ENCODE peak calls at places on chromosome 18, in ten cellular contexts. C is lung microvascular endothelial cell, N is AG08396, V is brain microvascular endothelial cell, G is hypothalamus, D is AG09319, H is NCI-H774, Y is thoracic aorta, W is non-pigmented ciliary epithelial cell, B is iris pigment epithelial cell. O is an unnamed sample.

GRCh38 chr18:23825978-23826405 is 136.7 kb downstream of the LAMA3 start:
- DNase-seq in C (peak), N (peak), V (peak), G (no peak), D (peak), H (no peak), Y (peak), W (peak), B (peak), O (peak)

GRCh38 chr18:42174909-42175308 is 219.9 kb downstream of the PIK3C3 start:
- DNase-seq in C (no peak), N (no peak), V (peak), G (no peak), D (no peak), H (no peak), Y (no peak), W (no peak), B (peak), O (no peak)

GRCh38 chr18:75041586-75041985 is 167.4 kb downstream of the PTGR3 start:
- DNase-seq in C (peak), N (peak), V (peak), G (no peak), D (peak), H (peak), Y (no peak), W (no peak), B (peak), O (no peak)

GRCh38 chr18:2985628-2986027 is 27.3 kb downstream of the LPIN2 start:
- DNase-seq in C (peak), N (no peak), V (no peak), G (no peak), D (no peak), H (no peak), Y (no peak), W (peak), B (peak), O (no peak)

GRCh38 chr18:389658-390357 is 110.7 kb downstream of the COLEC12 start:
- DNase-seq in C (no peak), N (no peak), V (no peak), G (no peak), D (no peak), H (no peak), Y (no peak), W (no peak), B (peak), O (no peak)

GRCh38 chr18:3713166-3713565 is 263.2 kb downstream of the TGIF1 start:
- DNase-seq in C (no peak), N (no peak), V (peak), G (no peak), D (no peak), H (no peak), Y (no peak), W (no peak), B (no peak), O (no peak)

GRCh38 chr18:50805732-50806131 is 14.1 kb downstream of the MRO start:
- DNase-seq in C (no peak), N (no peak), V (no peak), G (no peak), D (no peak), H (no peak), Y (no peak), W (no peak), B (peak), O (no peak)

GRCh38 chr18:79540161-79540913 is 139.3 kb upstream of the CTDP1 start:
- DNase-seq in C (no peak), N (no peak), V (no peak), G (no peak), D (no peak), H (no peak), Y (no peak), W (no peak), B (no peak), O (peak)

GRCh38 chr18:51666717-51667320 is 469.3 kb upstream of the MEX3C start:
- DNase-seq in C (peak), N (no peak), V (peak), G (peak), D (no peak), H (peak), Y (no peak), W (no peak), B (peak), O (peak)

GRCh38 chr18:70553961-70554325 is 265.1 kb downstream of the SOCS6 start:
- DNase-seq in C (no peak), N (no peak), V (no peak), G (no peak), D (no peak), H (no peak), Y (no peak), W (no peak), B (no peak), O (no peak)

GRCh38 chr18:62329676-62330454 is 4.8 kb downstream of the TNFRSF11A start:
- DNase-seq in C (peak), N (peak), V (peak), G (no peak), D (no peak), H (no peak), Y (no peak), W (no peak), B (peak), O (no peak)

GRCh38 chr18:31230495-31230894 is 67.8 kb upstream of the DSC1 start:
- DNase-seq in C (no peak), N (no peak), V (peak), G (no peak), D (no peak), H (no peak), Y (no peak), W (no peak), B (peak), O (no peak)

GRCh38 chr18:44945847-44946490 is 265.3 kb downstream of the SETBP1 start:
- DNase-seq in C (no peak), N (no peak), V (no peak), G (no peak), D (no peak), H (peak), Y (no peak), W (no peak), B (no peak), O (no peak)

GRCh38 chr18:31225668-31226067 is 63.0 kb upstream of the DSC1 start:
- DNase-seq in C (no peak), N (no peak), V (peak), G (no peak), D (no peak), H (peak), Y (no peak), W (peak), B (peak), O (no peak)

GRCh38 chr18:7904529-7904928 is 337.4 kb downstream of the PTPRM start:
- DNase-seq in C (peak), N (peak), V (peak), G (no peak), D (peak), H (no peak), Y (no peak), W (peak), B (peak), O (no peak)

GRCh38 chr18:697771-698170 is 14.7 kb downstream of the ENOSF1 start:
- DNase-seq in C (no peak), N (no peak), V (no peak), G (no peak), D (no peak), H (no peak), Y (no peak), W (no peak), B (no peak), O (no peak)

GRCh38 chr18:41966943-41967342 is 11.9 kb downstream of the PIK3C3 start:
- DNase-seq in C (no peak), N (no peak), V (no peak), G (no peak), D (no peak), H (no peak), Y (no peak), W (no peak), B (peak), O (no peak)

GRCh38 chr18:40371673-40372072 is 1583.4 kb upstream of the PIK3C3 start:
- DNase-seq in C (no peak), N (peak), V (no peak), G (no peak), D (no peak), H (no peak), Y (no peak), W (no peak), B (peak), O (no peak)

GRCh38 chr18:11136241-11136640 is 13.1 kb downstream of the PIEZO2 start:
- DNase-seq in C (no peak), N (no peak), V (peak), G (no peak), D (no peak), H (no peak), Y (no peak), W (no peak), B (no peak), O (no peak)

GRCh38 chr18:75638223-75638596 is 210.7 kb upstream of the SMIM21 start:
- DNase-seq in C (no peak), N (peak), V (peak), G (no peak), D (no peak), H (no peak), Y (no peak), W (no peak), B (peak), O (no peak)

GRCh38 chr18:76336241-76336640 is 158.8 kb downstream of the ZNF516 start:
- DNase-seq in C (no peak), N (no peak), V (no peak), G (no peak), D (no peak), H (peak), Y (no peak), W (no peak), B (no peak), O (no peak)

GRCh38 chr18:69787825-69788547 is 159.7 kb downstream of the CD226 start:
- DNase-seq in C (peak), N (peak), V (peak), G (no peak), D (peak), H (no peak), Y (no peak), W (no peak), B (peak), O (no peak)

GRCh38 chr18:10304853-10305252 is 149.6 kb upstream of the APCDD1 start:
- DNase-seq in C (no peak), N (peak), V (no peak), G (no peak), D (peak), H (no peak), Y (no peak), W (no peak), B (no peak), O (no peak)

GRCh38 chr18:13267517-13267916 is 49.0 kb downstream of the LDLRAD4 start:
- DNase-seq in C (no peak), N (no peak), V (no peak), G (no peak), D (no peak), H (no peak), Y (no peak), W (no peak), B (no peak), O (no peak)

GRCh38 chr18:8662574-8663255 is 42.6 kb upstream of the MTCL1 start:
- DNase-seq in C (no peak), N (no peak), V (no peak), G (no peak), D (no peak), H (peak), Y (no peak), W (no peak), B (no peak), O (no peak)

GRCh38 chr18:31977270-31977872 is 34.4 kb upstream of the TRAPPC8 start:
- DNase-seq in C (peak), N (peak), V (peak), G (no peak), D (peak), H (no peak), Y (no peak), W (peak), B (peak), O (peak)

GRCh38 chr18:77077836-77078456 is 54.6 kb downstream of the MBP start:
- DNase-seq in C (peak), N (no peak), V (peak), G (no peak), D (no peak), H (no peak), Y (no peak), W (peak), B (peak), O (no peak)

GRCh38 chr18:72652990-72653593 is 109.0 kb upstream of the CBLN2 start:
- DNase-seq in C (peak), N (peak), V (peak), G (no peak), D (no peak), H (peak), Y (no peak), W (no peak), B (peak), O (no peak)

GRCh38 chr18:60350975-60351374 is 21.6 kb downstream of the MC4R start:
- DNase-seq in C (no peak), N (no peak), V (no peak), G (no peak), D (no peak), H (no peak), Y (no peak), W (no peak), B (peak), O (no peak)

GRCh38 chr18:49849331-49850217 is 36.2 kb upstream of the ACAA2 start:
- DNase-seq in C (peak), N (peak), V (peak), G (no peak), D (peak), H (peak), Y (no peak), W (peak), B (peak), O (no peak)

GRCh38 chr18:27717816-27718215 is 459.1 kb downstream of the CDH2 start:
- DNase-seq in C (no peak), N (no peak), V (no peak), G (no peak), D (no peak), H (no peak), Y (no peak), W (no peak), B (no peak), O (no peak)

GRCh38 chr18:62199629-62200028 is 12.6 kb downstream of the RELCH start:
- DNase-seq in C (no peak), N (no peak), V (no peak), G (no peak), D (no peak), H (no peak), Y (no peak), W (no peak), B (no peak), O (no peak)

GRCh38 chr18:63567276-63567675 is 19.9 kb upstream of the SERPINB13 start:
- DNase-seq in C (no peak), N (no peak), V (no peak), G (no peak), D (no peak), H (no peak), Y (no peak), W (no peak), B (no peak), O (no peak)

GRCh38 chr18:27062802-27063201 is 122.3 kb downstream of the CHST9 start:
- DNase-seq in C (no peak), N (no peak), V (no peak), G (no peak), D (no peak), H (no peak), Y (no peak), W (no peak), B (no peak), O (no peak)

GRCh38 chr18:23291456-23292205 is 156.3 kb downstream of the CABLES1 start:
- DNase-seq in C (no peak), N (no peak), V (peak), G (no peak), D (peak), H (no peak), Y (no peak), W (no peak), B (peak), O (no peak)

GRCh38 chr18:10519366-10519765 is 6.5 kb upstream of the NAPG start:
- DNase-seq in C (no peak), N (peak), V (no peak), G (no peak), D (no peak), H (no peak), Y (no peak), W (no peak), B (peak), O (no peak)

GRCh38 chr18:45110577-45111506 is 430.2 kb downstream of the SETBP1 start:
- DNase-seq in C (no peak), N (no peak), V (peak), G (no peak), D (no peak), H (no peak), Y (no peak), W (no peak), B (no peak), O (no peak)

GRCh38 chr18:58334061-58334460 is 290.0 kb downstream of the NEDD4L start:
- DNase-seq in C (no peak), N (no peak), V (no peak), G (no peak), D (no peak), H (no peak), Y (no peak), W (no peak), B (no peak), O (no peak)

GRCh38 chr18:35352283-35352682 is 8.1 kb upstream of the ZNF24 start:
- DNase-seq in C (no peak), N (no peak), V (no peak), G (no peak), D (no peak), H (no peak), Y (no peak), W (no peak), B (no peak), O (no peak)

O was measured in hippocampal formation.